ENCODE peak calls at places on chromosomes 4 and X, in five cellular contexts. R is AG09309, X is GM23338, Z is colonic mucosa, H is left lung. U is an unnamed sample.

GRCh38 chrX:123994730-123995129 is 33.2 kb downstream of the STAG2 start:
- DNase-seq in R (no peak), X (no peak), Z (no peak), H (no peak), U (no peak)

GRCh38 chr4:2277956-2278355 is 16.0 kb upstream of the MXD4 start:
- DNase-seq in R (no peak), X (no peak), Z (no peak), H (no peak), U (no peak)

GRCh38 chr4:105059337-105059736 is 87.3 kb upstream of the TET2 start:
- DNase-seq in R (no peak), X (no peak), Z (no peak), H (no peak), U (peak; percentile 57)

GRCh38 chr4:89837385-89837995 is 529 bp upstream of the SNCA start:
- DNase-seq in R (no peak), X (no peak), Z (peak; percentile 20), H (peak; percentile 79), U (no peak)

GRCh38 chrX:110866421-110866820 is 70.8 kb upstream of the CHRDL1 start:
- DNase-seq in R (no peak), X (no peak), Z (no peak), H (no peak), U (no peak)

GRCh38 chr4:112589207-112589606 is 47.5 kb downstream of the ZGRF1 start:
- DNase-seq in R (no peak), X (no peak), Z (no peak), H (no peak), U (no peak)

GRCh38 chr4:11632015-11632414 is 203.3 kb upstream of the HS3ST1 start:
- DNase-seq in R (no peak), X (no peak), Z (no peak), H (no peak), U (no peak)

GRCh38 chr4:52958232-52958631 is 96.1 kb downstream of the RASL11B start:
- DNase-seq in R (no peak), X (no peak), Z (no peak), H (no peak), U (no peak)

GRCh38 chrX:42098897-42099296 is 175.5 kb upstream of the CASK start:
- DNase-seq in R (no peak), X (no peak), Z (no peak), H (no peak), U (no peak)

GRCh38 chr4:100290585-100290984 is 100.3 kb upstream of the DDIT4L start:
- DNase-seq in R (no peak), X (no peak), Z (no peak), H (no peak), U (no peak)

GRCh38 chr4:4971796-4972195 is 47.5 kb downstream of the CYTL1 start:
- DNase-seq in R (no peak), X (no peak), Z (no peak), H (no peak), U (no peak)

GRCh38 chr4:112145820-112146813 is 863 bp downstream of the FAM241A start:
- DNase-seq in R (no peak), X (peak; percentile 65), Z (peak; percentile 51), H (peak; percentile 87), U (peak; percentile 45)

GRCh38 chr4:169253087-169253675 is 17.6 kb downstream of the SH3RF1 start:
- DNase-seq in R (no peak), X (no peak), Z (no peak), H (no peak), U (no peak)

GRCh38 chrX:46922601-46923000 is 10.4 kb downstream of the JADE3 start:
- DNase-seq in R (no peak), X (no peak), Z (no peak), H (no peak), U (no peak)

GRCh38 chr4:2482693-2483092 is 13.8 kb downstream of the RNF4 start:
- DNase-seq in R (no peak), X (no peak), Z (peak; percentile 45), H (no peak), U (peak; percentile 61)

GRCh38 chrX:19782419-19782818 is 105.0 kb downstream of the SH3KBP1 start:
- DNase-seq in R (no peak), X (no peak), Z (no peak), H (no peak), U (no peak)

GRCh38 chr4:159352609-159353008 is 249.7 kb downstream of the RAPGEF2 start:
- DNase-seq in R (no peak), X (no peak), Z (no peak), H (no peak), U (no peak)

GRCh38 chr4:138269175-138269574 is 27.0 kb upstream of the SLC7A11 start:
- DNase-seq in R (no peak), X (no peak), Z (no peak), H (no peak), U (no peak)

GRCh38 chrX:104370089-104370488 is 115.4 kb upstream of the ESX1 start:
- DNase-seq in R (no peak), X (peak; percentile 55), Z (peak; percentile 21), H (no peak), U (no peak)

GRCh38 chrX:15947648-15948317 is 93.2 kb upstream of the AP1S2 start:
- DNase-seq in R (peak; percentile 14), X (peak; percentile 67), Z (no peak), H (no peak), U (no peak)

GRCh38 chr4:170088686-170089085 is 1.1 kb downstream of the AADAT start:
- DNase-seq in R (no peak), X (no peak), Z (no peak), H (no peak), U (no peak)

GRCh38 chr4:101983835-101984234 is 193.3 kb downstream of the BANK1 start:
- DNase-seq in R (no peak), X (no peak), Z (no peak), H (no peak), U (no peak)

GRCh38 chrX:41384041-41384705 is 50.2 kb downstream of the DDX3X start:
- DNase-seq in R (peak; percentile 48), X (peak; percentile 15), Z (peak; percentile 74), H (peak; percentile 82), U (no peak)

GRCh38 chr4:174136013-174136412 is 147.5 kb downstream of the FBXO8 start:
- DNase-seq in R (no peak), X (peak; percentile 38), Z (no peak), H (no peak), U (no peak)

GRCh38 chrX:19857131-19857530 is 30.3 kb downstream of the SH3KBP1 start:
- DNase-seq in R (no peak), X (no peak), Z (no peak), H (no peak), U (no peak)

GRCh38 chr4:157674699-157675098 is 454.2 kb downstream of the GRIA2 start:
- DNase-seq in R (no peak), X (no peak), Z (no peak), H (no peak), U (no peak)

GRCh38 chr4:76504613-76505465 is 69.8 kb downstream of the SHROOM3 start:
- DNase-seq in R (peak; percentile 25), X (peak; percentile 79), Z (no peak), H (no peak), U (peak; percentile 22)

GRCh38 chr4:89939464-89939863 is 44.8 kb downstream of the MMRN1 start:
- DNase-seq in R (no peak), X (no peak), Z (no peak), H (no peak), U (no peak)

DNA sequence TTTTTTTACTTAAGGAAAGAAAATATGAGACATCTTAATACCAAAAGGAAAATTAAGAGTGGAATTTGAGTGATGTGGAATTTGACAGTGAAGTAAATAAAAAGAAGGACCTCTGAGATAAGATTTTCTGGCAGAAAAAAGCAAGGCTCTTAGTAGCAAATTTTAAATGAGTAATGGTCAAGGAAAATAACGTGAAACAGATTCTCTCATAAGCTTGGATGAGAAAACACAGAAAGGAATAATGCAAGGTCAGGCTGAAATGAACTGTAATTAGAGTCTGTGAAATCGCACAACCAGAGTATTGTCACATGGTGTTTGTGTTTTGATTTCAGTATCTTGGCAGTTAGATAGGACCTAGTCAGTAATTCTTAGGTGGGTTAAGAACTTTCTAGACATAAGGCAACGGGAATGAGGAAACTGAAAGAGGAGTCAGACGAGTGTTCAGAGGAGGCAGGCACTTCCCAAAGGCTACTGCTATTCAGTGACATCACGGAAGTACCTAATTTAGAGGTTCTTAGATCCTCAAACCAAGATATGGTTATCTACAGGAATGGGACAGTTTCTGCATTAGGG is 34.5 kb downstream of the LIMCH1 start:
- DNase-seq in R (no peak), X (no peak), Z (no peak), H (no peak), U (no peak)
- H3K4me3 ChIP-seq in R (no peak overlapping the region), X (no peak overlapping the region), Z (no peak overlapping the region), H (no peak overlapping the region), U (no peak overlapping the region)

GRCh38 chr4:187090401-187090800 is 366.7 kb upstream of the FAT1 start:
- DNase-seq in R (peak; percentile 3), X (no peak), Z (no peak), H (no peak), U (no peak)

GRCh38 chr4:187088070-187088799 is 364.6 kb upstream of the FAT1 start:
- DNase-seq in R (no peak), X (peak; percentile 45), Z (no peak), H (no peak), U (no peak)

GRCh38 chr4:187084696-187085095 is 361.0 kb upstream of the FAT1 start:
- DNase-seq in R (no peak), X (no peak), Z (no peak), H (no peak), U (no peak)

GRCh38 chr4:187085339-187085738 is 361.7 kb upstream of the FAT1 start:
- DNase-seq in R (no peak), X (no peak), Z (no peak), H (no peak), U (no peak)
- TF ChIP-seq CTCF in R (no peak), X (no peak), Z (no peak), H (no peak), U (no peak)

GRCh38 chrX:83588409-83588808 is 80.3 kb downstream of the POU3F4 start:
- DNase-seq in R (no peak), X (no peak), Z (no peak), H (no peak), U (no peak)

GRCh38 chrX:83593634-83594294 is 85.7 kb downstream of the POU3F4 start:
- DNase-seq in R (no peak), X (no peak), Z (no peak), H (no peak), U (no peak)
- H3K4me3 ChIP-seq in R (no peak overlapping the region), X (no peak overlapping the region), Z (no peak overlapping the region), H (no peak overlapping the region), U (no peak overlapping the region)

GRCh38 chr4:16684083-16684482 is 214.4 kb downstream of the LDB2 start:
- DNase-seq in R (peak; percentile 78), X (no peak), Z (no peak), H (no peak), U (no peak)

GRCh38 chr4:16686195-16686594 is 212.2 kb downstream of the LDB2 start:
- DNase-seq in R (peak; percentile 95), X (no peak), Z (no peak), H (no peak), U (no peak)

GRCh38 chr4:16685536-16685935 is 212.9 kb downstream of the LDB2 start:
- DNase-seq in R (no peak), X (no peak), Z (no peak), H (no peak), U (no peak)

GRCh38 chr4:16687011-16687410 is 211.4 kb downstream of the LDB2 start:
- DNase-seq in R (no peak), X (no peak), Z (no peak), H (no peak), U (no peak)

DNA sequence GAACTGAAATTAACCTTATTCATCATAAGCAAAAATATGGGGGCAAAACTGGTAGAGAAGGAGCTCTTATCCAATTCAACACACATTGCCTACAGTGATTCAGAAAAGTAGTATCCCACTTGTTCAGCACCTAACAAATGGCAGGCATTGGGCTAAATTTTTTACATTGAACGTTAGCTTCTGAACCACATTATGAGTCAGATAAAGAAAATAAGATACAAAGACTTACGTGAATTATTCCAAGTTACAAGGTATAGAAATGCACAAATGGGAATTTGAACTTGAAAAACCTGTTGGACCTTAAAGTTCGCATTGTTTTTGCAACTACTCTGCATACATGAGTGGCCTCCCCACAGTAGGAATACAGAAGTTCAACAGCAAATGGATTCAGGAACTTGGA is 210.6 kb downstream of the LDB2 start:
- DNase-seq in R (no peak), X (no peak), Z (no peak), H (no peak), U (no peak)
- TF ChIP-seq CTCF in R (no peak), X (no peak), Z (no peak), H (no peak), U (no peak)